ENCODE peak calls at places on chromosomes 1 and 21, in eight cellular contexts. Z, K, M, W, C, F, L and R are unnamed samples.

GRCh38 chr1:155051777-155052398 is 772 bp downstream of the ADAM15 start:
- DNase-seq in K (no peak), C (no peak), L (peak), M (no peak), W (no peak), Z (peak), F (peak), R (no peak)

GRCh38 chr1:183710734-183711133 is 57.6 kb upstream of the APOBEC4 start:
- DNase-seq in M (no peak), L (no peak), K (no peak), F (no peak), Z (no peak), W (no peak), C (no peak), R (no peak)

GRCh38 chr1:186829679-186830587 is 1.2 kb downstream of the PLA2G4A start:
- DNase-seq in C (no peak), M (no peak), Z (no peak), W (no peak), F (no peak), K (no peak), L (no peak), R (no peak)

GRCh38 chr1:96306809-96307208 is 414.8 kb upstream of the PTBP2 start:
- DNase-seq in L (no peak), K (no peak), Z (no peak), W (no peak), F (no peak), C (peak), M (no peak), R (no peak)

GRCh38 chr1:208851376-208851775 is 607.2 kb upstream of the PLXNA2 start:
- DNase-seq in Z (no peak), W (no peak), M (no peak), C (no peak), L (no peak), K (no peak), F (no peak), R (no peak)

GRCh38 chr1:227959325-227959860 is 11.7 kb upstream of the WNT9A start:
- DNase-seq in M (no peak), Z (no peak), K (no peak), F (no peak), C (no peak), W (no peak), L (no peak), R (no peak)

GRCh38 chr21:46194374-46195334 is 10.4 kb upstream of the SPATC1L start:
- DNase-seq in W (peak), M (no peak), C (no peak), F (no peak), L (no peak), K (no peak), Z (peak), R (no peak)

GRCh38 chr1:11670747-11671146 is 6.7 kb downstream of the FBXO6 start:
- DNase-seq in C (no peak), Z (no peak), F (no peak), L (no peak), K (no peak), W (no peak), M (no peak), R (no peak)

GRCh38 chr1:83799474-83800085 is 199.4 kb downstream of the TTLL7 start:
- DNase-seq in L (no peak), W (no peak), Z (no peak), C (no peak), K (no peak), F (no peak), M (no peak), R (no peak)

GRCh38 chr1:192147221-192147620 is 11.0 kb upstream of the RGS18 start:
- DNase-seq in K (no peak), Z (no peak), F (no peak), C (peak), W (no peak), M (no peak), L (no peak), R (no peak)

GRCh38 chr1:17680335-17680734 is 74.8 kb upstream of the ACTL8 start:
- DNase-seq in L (no peak), Z (no peak), M (no peak), C (no peak), F (no peak), K (no peak), W (no peak), R (no peak)

GRCh38 chr1:199691540-199691939 is 336.0 kb upstream of the NR5A2 start:
- DNase-seq in C (no peak), W (no peak), L (no peak), Z (no peak), F (no peak), M (no peak), K (no peak), R (no peak)

GRCh38 chr1:209642817-209643216 is 9.4 kb downstream of the LAMB3 start:
- DNase-seq in M (no peak), L (no peak), K (no peak), W (no peak), C (no peak), Z (no peak), F (no peak), R (no peak)

GRCh38 chr21:44800971-44801467 is 601 bp downstream of the UBE2G2 start:
- DNase-seq in M (no peak), C (no peak), F (no peak), W (no peak), Z (no peak), L (no peak), K (no peak), R (no peak)

GRCh38 chr1:69967245-69967766 is 238.1 kb downstream of the LRRC40 start:
- DNase-seq in K (no peak), M (no peak), L (no peak), C (no peak), W (no peak), Z (no peak), F (no peak), R (no peak)

GRCh38 chr1:33343539-33343938 is 22.6 kb upstream of the A3GALT2 start:
- DNase-seq in C (no peak), F (no peak), M (no peak), L (no peak), W (no peak), Z (no peak), K (no peak), R (no peak)

GRCh38 chr1:10541286-10541685 is 66.5 kb downstream of the PEX14 start:
- DNase-seq in W (no peak), M (no peak), K (no peak), F (no peak), Z (no peak), L (no peak), C (no peak), R (no peak)

GRCh38 chr1:11196945-11197344 is 7.8 kb downstream of the ANGPTL7 start:
- DNase-seq in C (no peak), M (no peak), K (no peak), L (no peak), W (no peak), F (no peak), Z (no peak), R (no peak)

GRCh38 chr1:2556277-2557145 is at the start of gene TNFRSF14:
- DNase-seq in M (peak), W (no peak), Z (no peak), F (peak), K (no peak), L (peak), C (no peak), R (peak)

GRCh38 chr1:236156512-236157208 is 14.3 kb downstream of the GPR137B start:
- DNase-seq in C (no peak), Z (no peak), M (peak), L (peak), W (no peak), F (no peak), K (no peak), R (peak)

GRCh38 chr1:221230605-221231004 is 351.4 kb downstream of the HLX start:
- DNase-seq in L (no peak), C (peak), W (no peak), M (no peak), K (no peak), Z (no peak), F (no peak), R (no peak)

GRCh38 chr1:16971330-16972209 is 8.8 kb downstream of the MFAP2 start:
- DNase-seq in K (no peak), M (no peak), W (no peak), C (no peak), Z (no peak), L (no peak), F (no peak), R (no peak)

GRCh38 chr1:187471555-187471954 is 642.8 kb downstream of the PLA2G4A start:
- DNase-seq in M (no peak), K (no peak), L (no peak), W (no peak), F (no peak), C (no peak), Z (no peak), R (no peak)

GRCh38 chr1:248404024-248404423 is 1.2 kb downstream of the OR2T1 start:
- DNase-seq in L (no peak), F (no peak), W (no peak), K (no peak), Z (no peak), C (no peak), M (no peak), R (no peak)

GRCh38 chr21:46307625-46308024 is 16.0 kb downstream of the C21orf58 start:
- DNase-seq in F (no peak), W (no peak), L (no peak), Z (no peak), C (no peak), K (no peak), M (no peak), R (no peak)

GRCh38 chr1:168287237-168287664 is 6.6 kb downstream of the TBX19 start:
- DNase-seq in L (no peak), F (no peak), Z (no peak), W (no peak), C (no peak), K (no peak), M (no peak), R (no peak)

GRCh38 chr21:36235058-36235582 is 78.5 kb downstream of the DOP1B start:
- DNase-seq in F (no peak), L (no peak), M (no peak), K (no peak), W (no peak), Z (no peak), C (no peak), R (no peak)

GRCh38 chr1:211313392-211313791 is 13.2 kb upstream of the TRAF5 start:
- DNase-seq in W (no peak), K (no peak), L (no peak), C (no peak), M (no peak), F (no peak), Z (no peak), R (no peak)

GRCh38 chr1:65820983-65821382 is 28.3 kb downstream of the PDE4B start:
- DNase-seq in K (no peak), Z (no peak), C (peak), M (no peak), F (no peak), L (no peak), W (no peak), R (no peak)

GRCh38 chr21:33208534-33208933 is 21.2 kb upstream of the IFNAR2 start:
- DNase-seq in W (no peak), F (no peak), M (no peak), L (no peak), K (no peak), C (no peak), Z (no peak), R (no peak)

GRCh38 chr1:211135342-211135950 is 1.5 kb upstream of the KCNH1 start:
- DNase-seq in Z (no peak), M (no peak), C (peak), L (no peak), F (no peak), K (no peak), W (no peak), R (no peak)

GRCh38 chr1:36557041-36558000 is 74.6 kb upstream of the CSF3R start:
- DNase-seq in M (no peak), Z (no peak), W (no peak), F (no peak), L (no peak), C (no peak), K (no peak), R (no peak)

GRCh38 chr1:231211005-231211857 is 29.8 kb upstream of the GNPAT start:
- DNase-seq in L (peak), M (peak), C (peak), W (peak), K (peak), F (peak), Z (peak), R (peak)

GRCh38 chr1:57572016-57572415 is 148.2 kb upstream of the DAB1 start:
- DNase-seq in K (no peak), L (no peak), Z (no peak), M (no peak), F (no peak), C (no peak), W (no peak), R (no peak)

GRCh38 chr1:32372149-32372756 is 9.9 kb downstream of the TSSK3 start:
- DNase-seq in M (peak), L (peak), F (no peak), C (no peak), Z (no peak), W (no peak), K (no peak), R (no peak)